ENCODE peak calls at places on chromosome 10, in six cellular contexts. One of them, this sample, is unnamed.

GRCh38 chr10:71525721-71526120 is 129.0 kb downstream of the CDH23 start:
- DNase-seq in KG1: no peak
- DNase-seq in esophagus squamous epithelium: no peak
- DNase-seq in naive thymus-derived CD4-positive, alpha-beta T cell: no peak
- DNase-seq in stomach: no peak
- DNase-seq in hypothalamus: no peak
- DNase-seq in this sample: no peak

GRCh38 chr10:59648711-59649201 is 60.9 kb downstream of the SLC16A9 start:
- DNase-seq in KG1: no peak
- DNase-seq in esophagus squamous epithelium: no peak
- DNase-seq in naive thymus-derived CD4-positive, alpha-beta T cell: no peak
- DNase-seq in stomach: no peak
- DNase-seq in hypothalamus: no peak
- DNase-seq in this sample: no peak

GRCh38 chr10:117000580-117000979 is 4.4 kb downstream of the SHTN1 start:
- DNase-seq in KG1: no peak
- DNase-seq in esophagus squamous epithelium: no peak
- DNase-seq in naive thymus-derived CD4-positive, alpha-beta T cell: no peak
- DNase-seq in stomach: no peak
- DNase-seq in hypothalamus: no peak
- DNase-seq in this sample: no peak

GRCh38 chr10:13728898-13729535 is 142.3 kb downstream of the PRPF18 start:
- DNase-seq in KG1: no peak
- DNase-seq in esophagus squamous epithelium: no peak
- DNase-seq in naive thymus-derived CD4-positive, alpha-beta T cell: no peak
- DNase-seq in stomach: no peak
- DNase-seq in hypothalamus: no peak
- DNase-seq in this sample: no peak

GRCh38 chr10:46541735-46542566 is 14.5 kb downstream of the GPRIN2 start:
- DNase-seq in KG1: no peak
- DNase-seq in esophagus squamous epithelium: no peak
- DNase-seq in naive thymus-derived CD4-positive, alpha-beta T cell: no peak
- DNase-seq in stomach: peak
- DNase-seq in hypothalamus: no peak
- DNase-seq in this sample: no peak

GRCh38 chr10:5589963-5590511 is 65.3 kb downstream of the CALML3 start:
- DNase-seq in KG1: no peak
- DNase-seq in esophagus squamous epithelium: no peak
- DNase-seq in naive thymus-derived CD4-positive, alpha-beta T cell: no peak
- DNase-seq in stomach: no peak
- DNase-seq in hypothalamus: no peak
- DNase-seq in this sample: no peak

GRCh38 chr10:11156480-11156879 is 138.8 kb downstream of the CELF2 start:
- DNase-seq in KG1: no peak
- DNase-seq in esophagus squamous epithelium: no peak
- DNase-seq in naive thymus-derived CD4-positive, alpha-beta T cell: no peak
- DNase-seq in stomach: no peak
- DNase-seq in hypothalamus: no peak
- DNase-seq in this sample: no peak

GRCh38 chr10:122992031-122992585 is 11.9 kb downstream of the PSTK start:
- DNase-seq in KG1: no peak
- DNase-seq in esophagus squamous epithelium: no peak
- DNase-seq in naive thymus-derived CD4-positive, alpha-beta T cell: no peak
- DNase-seq in stomach: no peak
- DNase-seq in hypothalamus: no peak
- DNase-seq in this sample: no peak

GRCh38 chr10:84820121-84820520 is 491.7 kb downstream of the CCSER2 start:
- DNase-seq in KG1: no peak
- DNase-seq in esophagus squamous epithelium: no peak
- DNase-seq in naive thymus-derived CD4-positive, alpha-beta T cell: no peak
- DNase-seq in stomach: no peak
- DNase-seq in hypothalamus: no peak
- DNase-seq in this sample: no peak

GRCh38 chr10:102535481-102536147 is 31.8 kb downstream of the SUFU start:
- DNase-seq in KG1: no peak
- DNase-seq in esophagus squamous epithelium: no peak
- DNase-seq in naive thymus-derived CD4-positive, alpha-beta T cell: no peak
- DNase-seq in stomach: no peak
- DNase-seq in hypothalamus: no peak
- DNase-seq in this sample: no peak

GRCh38 chr10:100502926-100503480 is 16.7 kb downstream of the SEC31B start:
- DNase-seq in KG1: no peak
- DNase-seq in esophagus squamous epithelium: no peak
- DNase-seq in naive thymus-derived CD4-positive, alpha-beta T cell: no peak
- DNase-seq in stomach: no peak
- DNase-seq in hypothalamus: no peak
- DNase-seq in this sample: no peak

GRCh38 chr10:2137549-2138174 is 400.3 kb upstream of the ADARB2 start:
- DNase-seq in KG1: peak
- DNase-seq in esophagus squamous epithelium: no peak
- DNase-seq in naive thymus-derived CD4-positive, alpha-beta T cell: no peak
- DNase-seq in stomach: no peak
- DNase-seq in hypothalamus: no peak
- DNase-seq in this sample: no peak

GRCh38 chr10:45514283-45515270 is 140.6 kb downstream of the ALOX5 start:
- DNase-seq in KG1: no peak
- DNase-seq in esophagus squamous epithelium: no peak
- DNase-seq in naive thymus-derived CD4-positive, alpha-beta T cell: no peak
- DNase-seq in stomach: no peak
- DNase-seq in hypothalamus: no peak
- DNase-seq in this sample: no peak

GRCh38 chr10:123021517-123021916 is 12.7 kb downstream of the ACADSB start:
- DNase-seq in KG1: peak
- DNase-seq in esophagus squamous epithelium: no peak
- DNase-seq in naive thymus-derived CD4-positive, alpha-beta T cell: no peak
- DNase-seq in stomach: no peak
- DNase-seq in hypothalamus: no peak
- DNase-seq in this sample: no peak